ENCODE peak calls at places on chromosomes 4 and X, in ten cellular contexts. Y is endothelial cell of umbilical vein, Q is esophagus squamous epithelium, W is Peyer's patch, V is NB4, E is stomach, F is tibial nerve, R is GM12892, N is uterus, C is breast epithelium. M is an unnamed sample.

GRCh38 chrX:14508025-14508690 is 21.2 kb upstream of the GLRA2 start:
- DNase-seq in W (no peak), V (no peak), E (no peak), C (no peak), R (no peak), Y (no peak), N (no peak), Q (no peak), F (no peak), M (no peak)

GRCh38 chr4:185955817-185956542 is 113.0 kb upstream of the TLR3 start:
- DNase-seq in W (no peak), C (no peak), V (no peak), E (no peak), Y (no peak), N (no peak), Q (no peak), R (no peak), F (no peak), M (no peak)

GRCh38 chr4:77695769-77696168 is 90.1 kb downstream of the CXCL13 start:
- DNase-seq in F (no peak), Y (peak; percentile 88), R (no peak), N (no peak), E (no peak), Q (no peak), C (no peak), W (no peak), V (peak; percentile 26), M (no peak)

GRCh38 chrX:2492536-2493218 is 8.1 kb downstream of the DHRSX start:
- DNase-seq in V (no peak), W (no peak), R (no peak), N (no peak), Q (no peak), F (no peak), E (no peak), C (no peak), Y (no peak), M (no peak)

GRCh38 chr4:39228377-39228776 is 46.0 kb downstream of the WDR19 start:
- DNase-seq in F (no peak), C (no peak), E (peak; percentile 34), R (no peak), V (no peak), Y (no peak), W (no peak), N (no peak), Q (no peak), M (no peak)

GRCh38 chr4:172707622-172708021 is 461.0 kb upstream of the GALNT7 start:
- DNase-seq in W (no peak), R (no peak), C (no peak), Q (no peak), F (no peak), E (no peak), Y (no peak), V (no peak), N (no peak), M (no peak)

GRCh38 chrX:46961574-46962279 is 49.5 kb downstream of the JADE3 start:
- DNase-seq in N (no peak), C (no peak), W (no peak), Q (no peak), E (no peak), V (no peak), R (no peak), Y (no peak), F (no peak), M (no peak)

GRCh38 chrX:19897087-19897486 is 9.7 kb upstream of the SH3KBP1 start:
- DNase-seq in E (no peak), V (peak; percentile 75), W (no peak), Q (no peak), C (no peak), F (no peak), N (no peak), Y (no peak), R (no peak), M (no peak)

GRCh38 chr4:109665783-109666455 is 37.3 kb downstream of the CASP6 start:
- DNase-seq in R (no peak), V (no peak), Q (no peak), Y (peak; percentile 56), C (no peak), F (no peak), W (no peak), E (no peak), N (no peak), M (no peak)

GRCh38 chr4:137212601-137213000 is 319.7 kb downstream of the PCDH18 start:
- DNase-seq in C (no peak), V (no peak), E (no peak), N (no peak), R (no peak), Y (no peak), Q (no peak), F (no peak), W (no peak), M (no peak)

GRCh38 chr4:57351716-57352115 is 241.5 kb upstream of the IGFBP7 start:
- DNase-seq in V (no peak), W (no peak), R (no peak), N (no peak), F (no peak), C (no peak), E (no peak), Q (no peak), Y (no peak), M (no peak)

GRCh38 chr4:78612398-78613005 is 60.9 kb downstream of the ANXA3 start:
- DNase-seq in W (no peak), R (no peak), E (no peak), C (no peak), V (peak; percentile 68), Q (peak; percentile 0), Y (peak; percentile 62), N (no peak), F (peak; percentile 46), M (peak; percentile 29)

GRCh38 chr4:11328401-11328800 is 100.3 kb downstream of the HS3ST1 start:
- DNase-seq in W (no peak), E (no peak), Y (no peak), C (no peak), R (no peak), Q (no peak), V (no peak), F (no peak), N (no peak), M (no peak)

GRCh38 chr4:36549992-36550391 is 268.6 kb downstream of the DTHD1 start:
- DNase-seq in C (no peak), E (no peak), F (no peak), N (no peak), W (no peak), Y (no peak), R (no peak), V (no peak), Q (no peak), M (no peak)

GRCh38 chrX:40176256-40176978 is 78.7 kb upstream of the BCOR start:
- DNase-seq in E (peak; percentile 70), Q (peak; percentile 10), Y (peak; percentile 14), V (peak; percentile 89), C (no peak), W (peak; percentile 83), N (peak; percentile 47), F (no peak), R (no peak), M (peak; percentile 82)

GRCh38 chrX:4622768-4623167 is 909.3 kb upstream of the PRKX start:
- DNase-seq in Y (no peak), E (no peak), N (no peak), R (no peak), Q (no peak), V (no peak), C (no peak), W (no peak), F (no peak), M (no peak)

GRCh38 chrX:1398431-1399340 is 6.8 kb upstream of the SLC25A6 start:
- DNase-seq in E (no peak), Y (no peak), F (no peak), Q (no peak), V (no peak), C (no peak), N (no peak), W (peak; percentile 41), R (no peak), M (peak; percentile 60)
- TF ChIP-seq POLR2A in E (no peak), Y (no peak), F (no peak), Q (no peak), V (no peak), C (no peak), N (no peak), W (no peak), R (peak; percentile 18), M (no peak)

DNA sequence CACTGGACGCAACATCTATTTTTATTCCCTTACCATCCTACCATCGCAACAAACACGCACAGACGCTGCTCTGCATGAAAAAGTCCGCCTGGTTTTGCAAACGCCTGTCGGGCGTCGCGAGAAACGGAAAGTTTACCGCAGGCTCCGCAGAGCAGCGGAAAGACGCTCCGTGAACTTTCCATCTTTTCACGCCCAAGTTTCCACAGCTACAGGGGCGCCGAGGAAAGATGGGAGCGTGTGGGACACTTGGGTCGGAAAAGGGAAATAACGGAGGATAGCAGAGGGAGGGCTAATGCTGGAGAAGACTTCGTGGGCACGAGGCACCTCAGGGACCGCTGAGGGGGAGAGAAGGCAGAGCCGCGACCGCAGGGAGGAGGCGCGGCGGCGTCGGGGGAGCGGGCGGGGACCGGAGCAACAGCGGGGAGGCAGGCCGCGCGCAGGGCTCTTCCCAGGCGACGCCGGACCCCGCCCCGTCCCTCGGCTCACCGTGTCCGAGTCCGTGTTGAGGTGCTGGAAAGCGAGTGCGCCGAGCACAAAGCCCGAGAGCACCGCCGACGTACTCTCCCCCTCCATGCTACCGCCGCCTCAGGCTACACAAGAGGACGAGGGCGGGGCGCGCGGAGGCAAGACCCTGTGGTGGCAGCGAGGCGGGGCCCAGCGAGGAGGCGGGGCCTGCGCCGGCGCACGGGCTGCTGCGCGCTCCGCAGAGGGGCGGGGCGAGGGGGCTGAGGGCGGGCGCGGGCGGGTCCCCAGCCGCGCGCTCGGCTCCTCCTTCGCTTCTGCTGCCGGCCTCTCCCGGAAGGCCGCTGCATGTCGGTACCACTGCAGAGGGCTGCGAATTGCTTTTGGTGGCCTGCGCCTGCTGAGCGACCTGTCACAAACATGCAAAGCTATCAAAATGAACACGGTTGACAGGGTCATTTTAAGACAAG is at the start of gene ABRAXAS1:
- DNase-seq in W (peak; percentile 96), Y (peak; percentile 96), E (peak; percentile 94), C (peak; percentile 85), R (peak; percentile 92), V (peak; percentile 96), F (peak; percentile 92), Q (peak; percentile 71), N (peak; percentile 94), M (peak; percentile 96)
- TF ChIP-seq POLR2A in W (peak; percentile 67), Y (peak; percentile 91), E (no peak), C (no peak), R (peak; percentile 88), V (peak; percentile 73), F (peak; percentile 95), Q (no peak), N (peak; percentile 97), M (peak; percentile 97)

GRCh38 chrX:107712231-107713204 is 63.1 kb downstream of the TSC22D3 start:
- DNase-seq in V (no peak), W (no peak), R (no peak), Q (no peak), E (no peak), C (no peak), N (peak; percentile 57), Y (no peak), F (peak; percentile 76), M (no peak)
- TF ChIP-seq POLR2A in V (no peak), W (peak; percentile 18), R (peak; percentile 21), Q (no peak), E (no peak), C (peak; percentile 56), N (peak; percentile 14), Y (no peak), F (no peak), M (no peak)

DNA sequence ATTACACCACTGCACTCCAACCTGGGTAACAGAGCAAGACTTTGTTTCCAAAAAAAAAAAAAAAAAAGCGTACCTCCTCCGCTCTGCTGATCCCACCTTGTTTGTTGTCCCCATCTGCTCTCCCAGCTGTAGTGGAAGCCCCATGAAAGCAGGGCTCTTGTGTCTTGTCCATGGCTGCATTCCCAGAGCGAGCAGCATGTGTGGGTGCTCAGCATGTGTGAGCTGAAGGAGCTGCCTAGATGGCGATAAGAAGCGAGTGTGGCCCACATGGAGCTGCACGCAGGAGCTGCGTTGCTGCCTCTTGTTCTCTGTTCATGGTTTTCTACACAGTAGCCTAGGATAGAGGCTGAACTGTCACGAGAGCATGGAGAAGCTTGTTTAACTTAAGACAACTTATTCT is 12.4 kb downstream of the NSD2 start:
- DNase-seq in Y (no peak), E (no peak), R (no peak), W (no peak), C (no peak), V (no peak), F (no peak), Q (no peak), N (no peak), M (no peak)
- TF ChIP-seq POLR2A in Y (no peak), E (no peak), R (no peak), W (no peak), C (no peak), V (no peak), F (no peak), Q (no peak), N (no peak), M (no peak)